ENCODE peak calls at places on chromosomes 3 and 15, in seven cellular contexts. One of them, this sample, is unnamed.

GRCh38 chr3:77693147-77693546 is 653.2 kb downstream of the ROBO2 start:
- DNase-seq in stimulated activated CD4-positive, alpha-beta T cell treated with anti-CD3 and anti-CD28 coated beads, Interleukin-15, amount 100 ng/mL, for 1 hour: no peak
- DNase-seq in activated CD4-positive, alpha-beta T cell treated with anti-CD3 and anti-CD28 coated beads for 36 hours: no peak
- DNase-seq in effector CD4-positive, alpha-beta T cell: no peak
- DNase-seq in Jurkat, Clone E6-1: no peak
- DNase-seq in NCI-H187 treated with DMSO at 0.1 percent for 48 hours: no peak
- DNase-seq in activated CD8-positive, alpha-beta memory T cell treated with anti-CD3 and anti-CD28 coated beads for 48 hours: no peak
- DNase-seq in this sample: no peak

GRCh38 chr3:187919990-187920389 is 174.7 kb upstream of the BCL6 start:
- DNase-seq in stimulated activated CD4-positive, alpha-beta T cell treated with anti-CD3 and anti-CD28 coated beads, Interleukin-15, amount 100 ng/mL, for 1 hour: no peak
- DNase-seq in activated CD4-positive, alpha-beta T cell treated with anti-CD3 and anti-CD28 coated beads for 36 hours: peak
- DNase-seq in effector CD4-positive, alpha-beta T cell: no peak
- DNase-seq in Jurkat, Clone E6-1: no peak
- DNase-seq in NCI-H187 treated with DMSO at 0.1 percent for 48 hours: no peak
- DNase-seq in activated CD8-positive, alpha-beta memory T cell treated with anti-CD3 and anti-CD28 coated beads for 48 hours: no peak
- DNase-seq in this sample: no peak

GRCh38 chr3:101676765-101677435 is at the start of gene ZBTB11:
- DNase-seq in stimulated activated CD4-positive, alpha-beta T cell treated with anti-CD3 and anti-CD28 coated beads, Interleukin-15, amount 100 ng/mL, for 1 hour: peak
- DNase-seq in activated CD4-positive, alpha-beta T cell treated with anti-CD3 and anti-CD28 coated beads for 36 hours: peak
- DNase-seq in effector CD4-positive, alpha-beta T cell: peak
- DNase-seq in Jurkat, Clone E6-1: peak
- DNase-seq in NCI-H187 treated with DMSO at 0.1 percent for 48 hours: no peak
- DNase-seq in activated CD8-positive, alpha-beta memory T cell treated with anti-CD3 and anti-CD28 coated beads for 48 hours: peak
- DNase-seq in this sample: peak

GRCh38 chr3:67704322-67704721 is 49.9 kb upstream of the SUCLG2 start:
- DNase-seq in stimulated activated CD4-positive, alpha-beta T cell treated with anti-CD3 and anti-CD28 coated beads, Interleukin-15, amount 100 ng/mL, for 1 hour: no peak
- DNase-seq in activated CD4-positive, alpha-beta T cell treated with anti-CD3 and anti-CD28 coated beads for 36 hours: peak
- DNase-seq in effector CD4-positive, alpha-beta T cell: no peak
- DNase-seq in Jurkat, Clone E6-1: no peak
- DNase-seq in NCI-H187 treated with DMSO at 0.1 percent for 48 hours: no peak
- DNase-seq in activated CD8-positive, alpha-beta memory T cell treated with anti-CD3 and anti-CD28 coated beads for 48 hours: no peak
- DNase-seq in this sample: peak

GRCh38 chr3:6119367-6119766 is 741.5 kb upstream of the GRM7 start:
- DNase-seq in stimulated activated CD4-positive, alpha-beta T cell treated with anti-CD3 and anti-CD28 coated beads, Interleukin-15, amount 100 ng/mL, for 1 hour: no peak
- DNase-seq in activated CD4-positive, alpha-beta T cell treated with anti-CD3 and anti-CD28 coated beads for 36 hours: no peak
- DNase-seq in effector CD4-positive, alpha-beta T cell: no peak
- DNase-seq in Jurkat, Clone E6-1: peak
- DNase-seq in NCI-H187 treated with DMSO at 0.1 percent for 48 hours: no peak
- DNase-seq in activated CD8-positive, alpha-beta memory T cell treated with anti-CD3 and anti-CD28 coated beads for 48 hours: no peak
- DNase-seq in this sample: no peak

GRCh38 chr3:142337994-142338393 is 109.8 kb downstream of the XRN1 start:
- DNase-seq in stimulated activated CD4-positive, alpha-beta T cell treated with anti-CD3 and anti-CD28 coated beads, Interleukin-15, amount 100 ng/mL, for 1 hour: no peak
- DNase-seq in activated CD4-positive, alpha-beta T cell treated with anti-CD3 and anti-CD28 coated beads for 36 hours: no peak
- DNase-seq in effector CD4-positive, alpha-beta T cell: no peak
- DNase-seq in Jurkat, Clone E6-1: no peak
- DNase-seq in NCI-H187 treated with DMSO at 0.1 percent for 48 hours: no peak
- DNase-seq in activated CD8-positive, alpha-beta memory T cell treated with anti-CD3 and anti-CD28 coated beads for 48 hours: no peak
- DNase-seq in this sample: no peak

GRCh38 chr3:66532160-66532587 is 31.4 kb upstream of the LRIG1 start:
- DNase-seq in stimulated activated CD4-positive, alpha-beta T cell treated with anti-CD3 and anti-CD28 coated beads, Interleukin-15, amount 100 ng/mL, for 1 hour: no peak
- DNase-seq in activated CD4-positive, alpha-beta T cell treated with anti-CD3 and anti-CD28 coated beads for 36 hours: no peak
- DNase-seq in effector CD4-positive, alpha-beta T cell: no peak
- DNase-seq in Jurkat, Clone E6-1: no peak
- DNase-seq in NCI-H187 treated with DMSO at 0.1 percent for 48 hours: no peak
- DNase-seq in activated CD8-positive, alpha-beta memory T cell treated with anti-CD3 and anti-CD28 coated beads for 48 hours: no peak
- DNase-seq in this sample: no peak

GRCh38 chr15:94125131-94125530 is 106.2 kb upstream of the MCTP2 start:
- DNase-seq in stimulated activated CD4-positive, alpha-beta T cell treated with anti-CD3 and anti-CD28 coated beads, Interleukin-15, amount 100 ng/mL, for 1 hour: no peak
- DNase-seq in activated CD4-positive, alpha-beta T cell treated with anti-CD3 and anti-CD28 coated beads for 36 hours: no peak
- DNase-seq in effector CD4-positive, alpha-beta T cell: no peak
- DNase-seq in Jurkat, Clone E6-1: no peak
- DNase-seq in NCI-H187 treated with DMSO at 0.1 percent for 48 hours: no peak
- DNase-seq in activated CD8-positive, alpha-beta memory T cell treated with anti-CD3 and anti-CD28 coated beads for 48 hours: no peak
- DNase-seq in this sample: no peak

GRCh38 chr3:32420138-32420981 is 28.7 kb downstream of the CMTM7 start:
- DNase-seq in stimulated activated CD4-positive, alpha-beta T cell treated with anti-CD3 and anti-CD28 coated beads, Interleukin-15, amount 100 ng/mL, for 1 hour: no peak
- DNase-seq in activated CD4-positive, alpha-beta T cell treated with anti-CD3 and anti-CD28 coated beads for 36 hours: peak
- DNase-seq in effector CD4-positive, alpha-beta T cell: no peak
- DNase-seq in Jurkat, Clone E6-1: no peak
- DNase-seq in NCI-H187 treated with DMSO at 0.1 percent for 48 hours: no peak
- DNase-seq in activated CD8-positive, alpha-beta memory T cell treated with anti-CD3 and anti-CD28 coated beads for 48 hours: no peak
- DNase-seq in this sample: peak

GRCh38 chr3:150797155-150797554 is 34.2 kb upstream of the SIAH2 start:
- DNase-seq in stimulated activated CD4-positive, alpha-beta T cell treated with anti-CD3 and anti-CD28 coated beads, Interleukin-15, amount 100 ng/mL, for 1 hour: no peak
- DNase-seq in activated CD4-positive, alpha-beta T cell treated with anti-CD3 and anti-CD28 coated beads for 36 hours: peak
- DNase-seq in effector CD4-positive, alpha-beta T cell: no peak
- DNase-seq in Jurkat, Clone E6-1: no peak
- DNase-seq in NCI-H187 treated with DMSO at 0.1 percent for 48 hours: no peak
- DNase-seq in activated CD8-positive, alpha-beta memory T cell treated with anti-CD3 and anti-CD28 coated beads for 48 hours: no peak
- DNase-seq in this sample: no peak

GRCh38 chr3:187986514-187986934 is 167.4 kb upstream of the LPP start:
- DNase-seq in stimulated activated CD4-positive, alpha-beta T cell treated with anti-CD3 and anti-CD28 coated beads, Interleukin-15, amount 100 ng/mL, for 1 hour: no peak
- DNase-seq in activated CD4-positive, alpha-beta T cell treated with anti-CD3 and anti-CD28 coated beads for 36 hours: peak
- DNase-seq in effector CD4-positive, alpha-beta T cell: no peak
- DNase-seq in Jurkat, Clone E6-1: no peak
- DNase-seq in NCI-H187 treated with DMSO at 0.1 percent for 48 hours: no peak
- DNase-seq in activated CD8-positive, alpha-beta memory T cell treated with anti-CD3 and anti-CD28 coated beads for 48 hours: no peak
- DNase-seq in this sample: no peak

GRCh38 chr3:97896129-97896528 is 74.3 kb downstream of the CRYBG3 start:
- DNase-seq in stimulated activated CD4-positive, alpha-beta T cell treated with anti-CD3 and anti-CD28 coated beads, Interleukin-15, amount 100 ng/mL, for 1 hour: no peak
- DNase-seq in activated CD4-positive, alpha-beta T cell treated with anti-CD3 and anti-CD28 coated beads for 36 hours: no peak
- DNase-seq in effector CD4-positive, alpha-beta T cell: no peak
- DNase-seq in Jurkat, Clone E6-1: no peak
- DNase-seq in NCI-H187 treated with DMSO at 0.1 percent for 48 hours: no peak
- DNase-seq in activated CD8-positive, alpha-beta memory T cell treated with anti-CD3 and anti-CD28 coated beads for 48 hours: no peak
- DNase-seq in this sample: no peak

GRCh38 chr3:11624161-11624560 is 19.6 kb downstream of the VGLL4 start:
- DNase-seq in stimulated activated CD4-positive, alpha-beta T cell treated with anti-CD3 and anti-CD28 coated beads, Interleukin-15, amount 100 ng/mL, for 1 hour: no peak
- DNase-seq in activated CD4-positive, alpha-beta T cell treated with anti-CD3 and anti-CD28 coated beads for 36 hours: peak
- DNase-seq in effector CD4-positive, alpha-beta T cell: peak
- DNase-seq in Jurkat, Clone E6-1: no peak
- DNase-seq in NCI-H187 treated with DMSO at 0.1 percent for 48 hours: no peak
- DNase-seq in activated CD8-positive, alpha-beta memory T cell treated with anti-CD3 and anti-CD28 coated beads for 48 hours: peak
- DNase-seq in this sample: peak

GRCh38 chr15:84079885-84080777 is 155.4 kb upstream of the GOLGA6L4 start:
- DNase-seq in stimulated activated CD4-positive, alpha-beta T cell treated with anti-CD3 and anti-CD28 coated beads, Interleukin-15, amount 100 ng/mL, for 1 hour: no peak
- DNase-seq in activated CD4-positive, alpha-beta T cell treated with anti-CD3 and anti-CD28 coated beads for 36 hours: peak
- DNase-seq in effector CD4-positive, alpha-beta T cell: peak
- DNase-seq in Jurkat, Clone E6-1: peak
- DNase-seq in NCI-H187 treated with DMSO at 0.1 percent for 48 hours: peak
- DNase-seq in activated CD8-positive, alpha-beta memory T cell treated with anti-CD3 and anti-CD28 coated beads for 48 hours: peak
- DNase-seq in this sample: peak

GRCh38 chr3:79367066-79367465 is 400.7 kb downstream of the ROBO1 start:
- DNase-seq in stimulated activated CD4-positive, alpha-beta T cell treated with anti-CD3 and anti-CD28 coated beads, Interleukin-15, amount 100 ng/mL, for 1 hour: no peak
- DNase-seq in activated CD4-positive, alpha-beta T cell treated with anti-CD3 and anti-CD28 coated beads for 36 hours: no peak
- DNase-seq in effector CD4-positive, alpha-beta T cell: no peak
- DNase-seq in Jurkat, Clone E6-1: no peak
- DNase-seq in NCI-H187 treated with DMSO at 0.1 percent for 48 hours: no peak
- DNase-seq in activated CD8-positive, alpha-beta memory T cell treated with anti-CD3 and anti-CD28 coated beads for 48 hours: no peak
- DNase-seq in this sample: no peak

GRCh38 chr15:101187820-101188516 is 63.9 kb downstream of the CHSY1 start:
- DNase-seq in stimulated activated CD4-positive, alpha-beta T cell treated with anti-CD3 and anti-CD28 coated beads, Interleukin-15, amount 100 ng/mL, for 1 hour: no peak
- DNase-seq in activated CD4-positive, alpha-beta T cell treated with anti-CD3 and anti-CD28 coated beads for 36 hours: no peak
- DNase-seq in effector CD4-positive, alpha-beta T cell: no peak
- DNase-seq in Jurkat, Clone E6-1: no peak
- DNase-seq in NCI-H187 treated with DMSO at 0.1 percent for 48 hours: no peak
- DNase-seq in activated CD8-positive, alpha-beta memory T cell treated with anti-CD3 and anti-CD28 coated beads for 48 hours: no peak
- DNase-seq in this sample: peak